ENCODE peak calls at places on chromosomes 11 and 22, in four cellular contexts. D is IMR-90, F is K562, B is A549. A is an unnamed sample.
A peak's percentile ranks its signal among the peaks of the same experiment; 100 is the strongest.

GRCh38 chr11:130897262-130898182 is 18.8 kb downstream of the SNX19 start:
- DNase-seq in D (peak; percentile 99), F (no peak), B (peak; percentile 81), A (no peak)

GRCh38 chr11:79237111-79237510 is 203.7 kb downstream of the TENM4 start:
- DNase-seq in D (no peak), F (no peak), B (no peak), A (no peak)

GRCh38 chr22:36585841-36586240 is 56.9 kb upstream of the EIF3D start:
- DNase-seq in B (no peak), F (no peak), D (peak; percentile 20), A (no peak)

GRCh38 chr11:69667619-69668604 is 7.2 kb downstream of the LTO1 start:
- DNase-seq in D (no peak), B (no peak), F (no peak), A (no peak)

GRCh38 chr22:24049211-24049610 is 38.1 kb downstream of the CABIN1 start:
- DNase-seq in F (no peak), D (no peak), B (no peak), A (no peak)

GRCh38 chr11:48055292-48056132 is 75.2 kb downstream of the PTPRJ start:
- DNase-seq in F (peak; percentile 56), B (no peak), D (peak; percentile 47), A (no peak)

GRCh38 chr22:43199541-43199940 is 12.6 kb upstream of the TTLL12 start:
- DNase-seq in D (no peak), B (no peak), F (no peak), A (no peak)

GRCh38 chr11:75429902-75430691 is 2.9 kb downstream of the KLHL35 start:
- DNase-seq in F (no peak), D (peak; percentile 63), B (peak; percentile 76), A (no peak)

GRCh38 chr22:50068096-50068495 is 10.0 kb upstream of the TTLL8 start:
- DNase-seq in B (no peak), D (no peak), F (no peak), A (no peak)

GRCh38 chr22:46001046-46001425 is 24.1 kb upstream of the WNT7B start:
- DNase-seq in B (no peak), F (no peak), D (no peak), A (no peak)

GRCh38 chr11:95100856-95101507 is 11.3 kb downstream of the ENDOD1 start:
- DNase-seq in F (no peak), D (no peak), B (no peak), A (no peak)

DNA sequence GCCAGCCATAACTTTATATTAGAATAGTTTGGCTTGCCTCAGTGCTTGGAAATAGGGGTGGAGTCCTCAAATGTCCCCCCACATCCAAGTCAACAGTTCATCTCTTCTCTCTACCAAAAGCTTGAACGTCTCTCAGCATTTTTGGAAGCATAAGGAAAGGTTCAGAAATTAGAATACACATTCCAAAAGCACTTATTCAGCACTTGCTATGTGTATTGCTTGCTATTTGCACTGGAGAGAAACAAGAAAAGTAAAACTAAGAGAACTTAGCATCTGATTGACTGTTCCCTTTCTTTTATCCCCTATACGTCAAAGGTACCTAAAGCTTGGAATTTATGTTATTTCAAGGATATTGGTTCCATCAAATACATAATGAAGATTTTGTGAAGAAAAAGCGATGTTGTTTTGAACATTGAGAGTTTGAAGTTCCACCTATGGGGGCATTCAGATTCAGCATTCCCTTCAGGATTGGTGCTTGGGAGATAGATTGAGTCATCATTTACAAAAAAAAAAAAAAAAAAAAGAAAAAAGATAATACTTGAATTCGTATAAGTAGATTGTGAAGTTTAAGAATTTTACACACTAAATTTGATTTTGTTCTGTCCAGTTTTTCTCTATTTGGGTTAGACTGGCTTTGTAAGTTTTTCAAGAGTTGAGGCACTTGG is 1.3 kb downstream of the TBRG1 start:
- DNase-seq in B (no peak), F (no peak), D (peak; percentile 20), A (no peak)
- TF ChIP-seq ELK1 in B (no peak), F (no peak), D (no peak), A (no peak)

GRCh38 chr22:31866918-31867317 is 77.4 kb upstream of the YWHAH start:
- DNase-seq in B (no peak), D (no peak), F (peak; percentile 22), A (no peak)
- TF ChIP-seq ELK1 in B (no peak), D (no peak), F (no peak), A (no peak)

DNA sequence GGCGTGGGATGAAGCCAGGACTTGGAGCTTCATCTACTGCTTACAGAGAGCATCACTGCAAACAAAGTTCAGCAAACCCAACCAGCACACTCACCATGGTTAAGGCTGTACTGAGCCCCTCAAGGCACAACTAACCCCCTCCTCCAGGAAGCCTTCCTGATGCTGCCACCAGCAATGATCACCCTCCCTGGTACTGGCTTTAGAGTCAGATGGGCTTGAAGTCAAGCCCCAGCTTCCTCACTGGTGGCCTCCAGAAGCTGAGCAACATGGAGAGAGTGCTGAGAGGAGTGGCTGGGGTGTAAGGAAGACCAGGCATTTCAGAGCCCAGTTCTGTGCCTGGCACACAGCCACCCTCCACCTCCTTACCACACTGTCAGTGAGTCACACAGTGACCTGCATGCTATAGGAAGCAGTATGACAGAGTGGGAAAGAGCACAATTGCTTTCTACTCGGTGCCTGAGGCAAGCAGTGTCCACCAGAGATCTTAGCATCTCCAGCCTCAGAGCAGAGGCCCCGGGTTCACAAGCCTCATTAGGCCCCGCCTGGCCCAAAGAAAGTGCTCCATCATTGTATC is 24.7 kb upstream of the BAIAP2L2 start:
- DNase-seq in D (peak; percentile 90), B (peak; percentile 56), F (no peak), A (no peak)
- TF ChIP-seq ELK1 in D (no peak), B (no peak), F (no peak), A (no peak)

DNA sequence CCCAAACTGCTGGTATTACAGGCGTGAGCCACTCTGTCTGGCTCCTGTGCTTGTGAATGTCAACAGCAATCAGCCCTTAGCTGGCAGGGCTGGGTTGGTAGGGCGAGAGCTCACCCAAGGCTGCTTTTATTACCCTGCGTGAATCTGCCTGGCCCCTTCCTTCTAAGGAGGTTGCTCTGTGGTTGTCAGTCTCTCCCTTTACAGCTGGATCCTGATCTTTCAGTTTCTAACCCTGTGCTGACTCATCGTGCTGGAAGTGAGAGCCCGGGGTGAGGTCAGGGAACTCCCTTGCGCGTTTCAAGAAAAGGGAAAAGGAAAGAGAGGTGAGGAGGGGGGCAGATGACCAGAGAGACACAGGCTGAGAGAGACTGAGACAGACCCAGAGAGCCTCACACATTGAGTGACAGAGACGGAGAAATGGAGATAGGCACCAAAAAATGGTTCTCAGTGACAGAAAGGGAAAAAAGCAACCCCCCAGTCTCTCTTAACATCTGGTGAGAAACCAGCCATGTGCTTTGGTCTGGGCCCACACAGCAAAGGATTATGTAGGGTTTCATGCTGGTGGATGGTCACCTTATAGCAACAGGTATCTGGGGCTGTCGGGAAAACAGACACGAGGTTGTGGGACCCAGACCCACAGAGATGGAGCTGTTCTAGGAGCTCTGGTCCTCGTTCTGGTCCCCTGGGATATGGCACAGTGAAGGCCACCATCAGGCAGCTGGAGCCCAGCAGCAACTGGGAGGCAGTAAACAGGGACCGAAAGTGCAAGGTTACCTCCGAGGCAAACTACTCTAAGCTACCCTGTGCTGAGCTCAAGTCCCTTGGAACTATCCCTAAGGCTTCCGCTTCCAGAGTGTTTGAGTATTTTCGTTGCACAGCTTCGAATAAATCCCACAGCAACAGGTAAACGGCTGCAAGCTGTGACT is 2.5 kb downstream of the TCN2 start:
- DNase-seq in D (peak; percentile 86), B (peak; percentile 59), F (peak; percentile 87), A (peak; percentile 70)
- TF ChIP-seq ELK1 in D (no peak), B (no peak), F (no peak), A (no peak)